ENCODE peak calls at places on chromosomes 13 and 19, in eight cellular contexts. L is NCI-H2107; K is B cell; C is stimulated activated CD4-positive, alpha-beta T cell treated with anti-CD3 and anti-CD28 coated beads, TNF-alpha, amount 100 ng/mL, for 48 hours; Q is NCI-H510A; F is psoas muscle; B is NCI-H2081; T is heart right ventricle. D is an unnamed sample.

GRCh38 chr13:98300956-98301641 is 124.0 kb upstream of the RNF113B start:
- DNase-seq in L (no peak), K (no peak), C (no peak), Q (no peak), F (no peak), B (no peak), T (no peak), D (no peak)

GRCh38 chr13:26327905-26328304 is 74.0 kb downstream of the CDK8 start:
- DNase-seq in L (no peak), K (no peak), C (no peak), Q (no peak), F (no peak), B (no peak), T (no peak), D (no peak)

GRCh38 chr13:48009298-48009697 is 8.2 kb upstream of the SUCLA2 start:
- DNase-seq in L (no peak), K (no peak), C (no peak), Q (no peak), F (no peak), B (no peak), T (no peak), D (peak)

GRCh38 chr19:39110263-39110967 is 15.2 kb upstream of the PAK4 start:
- DNase-seq in L (no peak), K (peak), C (peak), Q (peak), F (no peak), B (peak), T (peak), D (peak)

GRCh38 chr19:40592170-40592569 is 9.0 kb upstream of the LTBP4 start:
- DNase-seq in L (no peak), K (no peak), C (no peak), Q (no peak), F (no peak), B (peak), T (no peak), D (peak)

GRCh38 chr13:82627183-82627582 is 1255.1 kb downstream of the SLITRK1 start:
- DNase-seq in L (no peak), K (no peak), C (no peak), Q (no peak), F (no peak), B (peak), T (no peak), D (no peak)

GRCh38 chr19:39928357-39928725 is 6.1 kb downstream of the FCGBP start:
- DNase-seq in L (no peak), K (no peak), C (no peak), Q (no peak), F (no peak), B (no peak), T (no peak), D (no peak)

GRCh38 chr13:50224534-50224933 is 209.3 kb downstream of the KCNRG start:
- DNase-seq in L (no peak), K (no peak), C (peak), Q (no peak), F (no peak), B (no peak), T (no peak), D (no peak)

GRCh38 chr13:43846496-43846895 is 33.0 kb downstream of the CCDC122 start:
- DNase-seq in L (no peak), K (no peak), C (no peak), Q (no peak), F (no peak), B (no peak), T (no peak), D (no peak)

GRCh38 chr13:42740753-42741152 is 40.6 kb upstream of the FAM216B start:
- DNase-seq in L (no peak), K (no peak), C (no peak), Q (no peak), F (peak), B (peak), T (peak), D (peak)

GRCh38 chr13:39306639-39307589 is 268.7 kb downstream of the NHLRC3 start:
- DNase-seq in L (no peak), K (no peak), C (no peak), Q (no peak), F (no peak), B (no peak), T (no peak), D (no peak)

GRCh38 chr13:77891041-77891440 is 27.6 kb downstream of the EDNRB start:
- DNase-seq in L (no peak), K (no peak), C (no peak), Q (no peak), F (no peak), B (no peak), T (no peak), D (peak)

GRCh38 chr19:35317464-35318043 is 11.4 kb upstream of the CD22 start:
- DNase-seq in L (no peak), K (peak), C (no peak), Q (no peak), F (no peak), B (no peak), T (no peak), D (no peak)

GRCh38 chr19:55670280-55671053 is 4.6 kb upstream of the EPN1 start:
- DNase-seq in L (peak), K (peak), C (no peak), Q (no peak), F (no peak), B (no peak), T (no peak), D (peak)

GRCh38 chr13:51632643-51633357 is 48.5 kb downstream of the WDFY2 start:
- DNase-seq in L (no peak), K (no peak), C (no peak), Q (no peak), F (no peak), B (no peak), T (no peak), D (no peak)